ENCODE peak calls at places on chromosomes 5 and 9, in six cellular contexts. A is ovary, S is transverse colon, X is H1, M is upper lobe of left lung, F is SK-N-SH. Q is an unnamed sample.

GRCh38 chr5:26553079-26553478 is 485.3 kb downstream of the CDH9 start:
- DNase-seq in A (no peak), S (no peak), M (no peak), F (no peak), X (no peak), Q (no peak)

GRCh38 chr9:100880284-100880683 is 148.2 kb upstream of the PLPPR1 start:
- DNase-seq in F (no peak), M (no peak), S (no peak), A (no peak), X (no peak), Q (no peak)

GRCh38 chr5:131379071-131379538 is 115.3 kb downstream of the CDC42SE2 start:
- DNase-seq in F (no peak), A (no peak), M (no peak), S (no peak), X (no peak), Q (no peak)

GRCh38 chr5:155508673-155509072 is 495.1 kb downstream of the KIF4B start:
- DNase-seq in F (no peak), S (no peak), M (no peak), A (no peak), X (no peak), Q (no peak)

GRCh38 chr5:73482383-73483193 is 15.7 kb upstream of the BTF3 start:
- DNase-seq in X (no peak), A (no peak), S (no peak), F (no peak), M (no peak), Q (no peak)

GRCh38 chr9:114504341-114505186 is 709 bp downstream of the WHRN start:
- DNase-seq in X (no peak), A (peak; percentile 64), M (peak; percentile 38), F (peak; percentile 78), S (peak; percentile 44), Q (peak; percentile 5)

GRCh38 chr9:136629879-136630661 is 32.6 kb upstream of the EGFL7 start:
- DNase-seq in A (peak; percentile 57), X (peak; percentile 36), F (peak; percentile 91), S (peak; percentile 75), M (peak; percentile 74), Q (peak; percentile 34)

GRCh38 chr9:16825364-16825763 is 45.1 kb downstream of the BNC2 start:
- DNase-seq in F (no peak), A (no peak), S (no peak), M (no peak), X (no peak), Q (no peak)

GRCh38 chr9:110538169-110538568 is 41.4 kb downstream of the SVEP1 start:
- DNase-seq in M (no peak), F (no peak), X (no peak), A (no peak), S (no peak), Q (no peak)

GRCh38 chr5:64954518-64954917 is 185.8 kb downstream of the CWC27 start:
- DNase-seq in A (no peak), S (no peak), F (no peak), M (no peak), X (no peak), Q (no peak)

GRCh38 chr5:103541567-103541966 is 21.0 kb downstream of the NUDT12 start:
- DNase-seq in S (no peak), X (no peak), A (no peak), M (no peak), F (no peak), Q (no peak)

GRCh38 chr5:180339583-180340183 is 13.5 kb downstream of the GFPT2 start:
- DNase-seq in X (no peak), F (no peak), S (no peak), M (no peak), A (no peak), Q (no peak)

GRCh38 chr9:96554326-96554725 is 65.3 kb downstream of the CDC14B start:
- DNase-seq in X (no peak), S (no peak), A (no peak), F (no peak), M (no peak), Q (no peak)

GRCh38 chr5:16304846-16305245 is 125.3 kb upstream of the MARCHF11 start:
- DNase-seq in F (no peak), X (no peak), A (no peak), S (no peak), M (no peak), Q (no peak)

GRCh38 chr9:128881884-128882676 is at the start of the genes KYAT1 and LRRC8A:
- DNase-seq in F (peak; percentile 95), X (peak; percentile 87), M (peak; percentile 98), S (peak; percentile 98), A (peak; percentile 97), Q (peak; percentile 97)

GRCh38 chr5:151093476-151093889 is 12.6 kb upstream of the TNIP1 start:
- DNase-seq in X (no peak), A (no peak), M (peak; percentile 79), F (no peak), S (no peak), Q (no peak)

GRCh38 chr9:113481176-113481805 is 17.8 kb downstream of the RGS3 start:
- DNase-seq in X (no peak), M (no peak), F (no peak), S (peak; percentile 52), A (no peak), Q (no peak)

GRCh38 chr9:13278368-13279246 is 885 bp downstream of the MPDZ start:
- DNase-seq in F (peak; percentile 76), S (peak; percentile 24), X (peak; percentile 9), A (peak; percentile 73), M (peak; percentile 28), Q (peak; percentile 31)

GRCh38 chr5:98296426-98296825 is 477.0 kb upstream of the RGMB start:
- DNase-seq in X (no peak), F (no peak), A (no peak), S (no peak), M (no peak), Q (no peak)

GRCh38 chr9:115261656-115262081 is 143.7 kb upstream of the TNC start:
- DNase-seq in S (no peak), M (no peak), A (no peak), F (no peak), X (no peak), Q (no peak)

GRCh38 chr9:135144581-135145108 is 57.2 kb downstream of the OLFM1 start:
- DNase-seq in A (no peak), X (no peak), M (no peak), F (no peak), S (no peak), Q (no peak)

GRCh38 chr5:82159014-82159413 is 119.1 kb downstream of the RPS23 start:
- DNase-seq in S (no peak), M (no peak), A (no peak), F (no peak), X (no peak), Q (no peak)

GRCh38 chr9:70746760-70747159 is 332.3 kb upstream of the KLF9 start:
- DNase-seq in A (no peak), M (no peak), F (no peak), S (no peak), X (no peak), Q (no peak)

GRCh38 chr5:66151030-66151429 is 6.9 kb downstream of the SREK1 start:
- DNase-seq in F (no peak), S (no peak), M (no peak), A (no peak), X (no peak), Q (no peak)

GRCh38 chr9:95107001-95107749 is 210.3 kb downstream of the FANCC start:
- DNase-seq in M (no peak), F (no peak), A (peak; percentile 64), X (no peak), S (no peak), Q (peak; percentile 84)
- H3K36me3 ChIP-seq in M (peaks cover 58% of the 10 kb centered on the region), F (peaks cover 50% of the 10 kb centered on the region), A (no peaks in the 10 kb centered on the region), X (no peaks in the 10 kb centered on the region), S (no peaks in the 10 kb centered on the region), Q (no peaks in the 10 kb centered on the region)

GRCh38 chr5:142737169-142737568 is 33.0 kb upstream of the ARHGAP26 start:
- DNase-seq in F (no peak), M (no peak), S (no peak), A (no peak), X (no peak), Q (no peak)

GRCh38 chr5:142743677-142744441 is 26.3 kb upstream of the ARHGAP26 start:
- DNase-seq in F (no peak), S (no peak), M (no peak), A (no peak), X (no peak), Q (no peak)

GRCh38 chr5:142740903-142741302 is 29.3 kb upstream of the ARHGAP26 start:
- DNase-seq in F (no peak), A (no peak), M (no peak), X (no peak), S (no peak), Q (no peak)

GRCh38 chr5:142736247-142736632 is 33.9 kb upstream of the ARHGAP26 start:
- DNase-seq in X (no peak), S (no peak), A (no peak), M (no peak), F (no peak), Q (no peak)

DNA sequence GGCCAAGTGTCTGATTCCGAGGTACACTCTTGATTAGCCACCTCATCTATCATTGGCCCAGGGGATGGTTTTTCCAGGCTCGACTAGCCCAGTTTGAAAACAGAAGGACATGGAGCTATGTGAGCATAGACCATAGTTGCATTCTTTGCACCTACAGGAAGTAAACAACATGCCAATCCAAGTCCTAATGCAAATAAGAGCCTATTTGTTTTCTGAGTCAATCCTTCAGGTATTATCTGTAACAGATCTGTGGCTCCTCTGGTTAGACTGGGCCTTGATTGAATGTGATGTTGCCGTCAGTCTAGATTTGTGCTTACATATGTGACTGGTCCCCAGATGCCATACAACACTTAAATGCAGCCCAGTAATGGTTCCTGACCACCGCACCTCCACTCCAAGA is 29.7 kb upstream of the ARHGAP26 start:
- DNase-seq in X (no peak), S (no peak), A (no peak), M (no peak), F (no peak), Q (no peak)
- TF ChIP-seq EP300 in X (no peak), S (no peak), A (no peak), M (no peak), F (peak; percentile 86), Q (no peak)

DNA sequence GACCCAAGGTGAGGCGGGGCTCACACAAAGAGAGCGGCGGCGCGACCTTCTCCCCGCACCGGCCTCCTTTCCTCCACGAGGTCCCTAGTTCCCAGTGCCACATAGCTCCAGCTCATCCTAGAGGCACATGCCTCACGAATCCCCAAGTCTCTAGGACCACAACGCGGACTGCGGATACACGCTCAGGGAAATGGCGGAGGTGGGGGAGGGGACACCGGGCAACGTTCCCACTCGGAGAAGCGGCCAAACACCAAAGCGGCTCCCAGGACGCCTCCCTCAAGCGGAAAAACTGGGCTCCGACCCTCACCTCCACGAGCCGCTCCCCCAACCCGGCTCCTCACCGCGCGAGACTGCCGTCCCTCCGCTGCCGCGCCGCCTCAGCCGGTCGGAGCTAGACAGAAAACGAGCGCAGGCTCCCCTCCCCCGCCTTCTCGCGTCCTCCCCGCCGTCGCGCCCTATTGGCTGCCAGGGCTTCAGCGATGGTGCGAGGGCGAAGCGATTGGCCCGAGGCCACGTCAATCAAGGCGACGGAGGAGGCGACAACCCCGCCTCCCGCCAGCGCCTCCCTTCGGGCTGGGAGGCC is at the start of gene HNRNPK:
- DNase-seq in A (peak; percentile 100), F (peak; percentile 99), M (peak; percentile 96), X (peak; percentile 91), S (peak; percentile 100), Q (peak; percentile 98)
- H3K36me3 ChIP-seq in A (no peaks in the 10 kb centered on the region), F (peaks cover 39% of the 10 kb centered on the region), M (peaks cover 30% of the 10 kb centered on the region), X (peaks cover 27% of the 10 kb centered on the region), S (no peaks in the 10 kb centered on the region), Q (peaks cover 8% of the 10 kb centered on the region)

GRCh38 chr5:138438724-138439536 is at the start of gene REEP2:
- DNase-seq in X (peak; percentile 34), F (peak; percentile 94), M (peak; percentile 35), S (peak; percentile 25), A (peak; percentile 47), Q (no peak)
- TF ChIP-seq EP300 in X (no peak), F (no peak), M (no peak), S (no peak), A (no peak), Q (no peak)